ENCODE peak calls at places on chromosomes 11 and 22, in four cellular contexts. S is WTC11, R is PC-3, Z is body of pancreas. Q is an unnamed sample.

GRCh38 chr11:10622957-10623787 is 54.7 kb upstream of the LYVE1 start:
- DNase-seq in R (peak), S (no peak), Z (no peak), Q (peak)

GRCh38 chr22:46058591-46059519 is 81.9 kb upstream of the WNT7B start:
- DNase-seq in S (peak), Z (peak), R (peak), Q (no peak)

GRCh38 chr22:30089655-30089974 is 9.4 kb downstream of the HORMAD2 start:
- DNase-seq in S (no peak), R (no peak), Z (no peak), Q (no peak)

GRCh38 chr11:8068605-8069221 is 12.3 kb upstream of the TUB start:
- DNase-seq in S (no peak), R (peak), Z (peak), Q (peak)

GRCh38 chr22:44133161-44133560 is 47.6 kb upstream of the PARVG start:
- DNase-seq in Z (no peak), S (no peak), R (no peak), Q (no peak)

GRCh38 chr11:134470238-134470637 is 58.2 kb upstream of the B3GAT1 start:
- DNase-seq in Z (no peak), R (no peak), S (no peak), Q (no peak)

GRCh38 chr11:32852142-32852541 is 22.4 kb downstream of the PRRG4 start:
- DNase-seq in S (no peak), R (peak), Z (no peak), Q (peak)

GRCh38 chr22:50269573-50270301 is 443 bp downstream of the MAPK11 start:
- DNase-seq in S (peak), R (peak), Z (no peak), Q (no peak)

GRCh38 chr11:2523821-2524391 is 79.1 kb downstream of the KCNQ1 start:
- DNase-seq in Z (peak), R (no peak), S (peak), Q (no peak)

GRCh38 chr11:86807356-86807755 is 7.0 kb downstream of the PRSS23 start:
- DNase-seq in R (no peak), S (no peak), Z (no peak), Q (no peak)